ENCODE peak calls at places on chromosome 7, in seven cellular contexts. T is ELF-1; P is ovary; K is NCI-H1105; B is AG09319; I is iris pigment epithelial cell; F is stimulated activated CD4-positive, alpha-beta T cell treated with anti-CD3 and anti-CD28 coated beads, Interleukin-12 subunit alpha, Interleukin-12 subunit beta, amount 100 ng/mL, for 48 hours. S is an unnamed sample.

GRCh38 chr7:72538856-72539255 is 126.7 kb upstream of the CALN1 start:
- DNase-seq in T (no peak), P (no peak), K (no peak), B (no peak), I (no peak), F (no peak), S (no peak)

GRCh38 chr7:79050592-79050991 is 402.9 kb downstream of the MAGI2 start:
- DNase-seq in T (no peak), P (no peak), K (peak; percentile 31), B (peak; percentile 2), I (peak; percentile 77), F (no peak), S (no peak)

GRCh38 chr7:68691261-68692216 is 906.7 kb upstream of the AUTS2 start:
- DNase-seq in T (no peak), P (no peak), K (no peak), B (peak; percentile 49), I (peak; percentile 18), F (no peak), S (no peak)

GRCh38 chr7:73517241-73517995 is 4.7 kb downstream of the BAZ1B start:
- DNase-seq in T (no peak), P (no peak), K (no peak), B (no peak), I (no peak), F (no peak), S (no peak)

GRCh38 chr7:25967278-25968204 is 184.5 kb upstream of the NFE2L3 start:
- DNase-seq in T (peak; percentile 25), P (no peak), K (no peak), B (no peak), I (no peak), F (no peak), S (peak; percentile 55)

GRCh38 chr7:138186951-138187351 is 110.7 kb downstream of the AKR1D1 start:
- DNase-seq in T (no peak), P (no peak), K (no peak), B (no peak), I (peak; percentile 50), F (no peak), S (no peak)

GRCh38 chr7:19749658-19750057 is 23.8 kb downstream of the TMEM196 start:
- DNase-seq in T (no peak), P (no peak), K (no peak), B (no peak), I (peak; percentile 35), F (no peak), S (no peak)

GRCh38 chr7:130921391-130922180 is 187.6 kb upstream of the KLF14 start:
- DNase-seq in T (peak; percentile 58), P (peak; percentile 71), K (peak; percentile 73), B (peak; percentile 70), I (peak; percentile 96), F (no peak), S (no peak)

GRCh38 chr7:128137096-128137655 is 103.9 kb upstream of the LEP start:
- DNase-seq in T (peak; percentile 30), P (no peak), K (no peak), B (no peak), I (peak; percentile 22), F (no peak), S (peak; percentile 47)

GRCh38 chr7:43205171-43205795 is 92.8 kb downstream of the HECW1 start:
- DNase-seq in T (no peak), P (no peak), K (no peak), B (no peak), I (no peak), F (no peak), S (no peak)

GRCh38 chr7:134866581-134866980 is 87.1 kb downstream of the CALD1 start:
- DNase-seq in T (no peak), P (no peak), K (no peak), B (no peak), I (peak; percentile 76), F (no peak), S (no peak)

S was measured in HL-60.